ENCODE peak calls at places on chromosomes 4 and X, in eight cellular contexts. One of them, this sample, is unnamed.

GRCh38 chrX:31706456-31706855 is 634.6 kb upstream of the FTHL17 start:
- DNase-seq in astrocyte: peak; percentile 22
- DNase-seq in AG10803: no peak
- DNase-seq in fibroblast of pulmonary artery: peak; percentile 16
- DNase-seq in tibial artery: no peak
- DNase-seq in lower lobe of right lung: no peak
- DNase-seq in GM23338: no peak
- DNase-seq in AG04449: no peak
- DNase-seq in this sample: no peak

GRCh38 chrX:131703646-131704045 is 159.8 kb downstream of the OR13H1 start:
- DNase-seq in fibroblast of pulmonary artery: no peak
- DNase-seq in astrocyte: peak; percentile 3
- DNase-seq in tibial artery: no peak
- DNase-seq in AG04449: no peak
- DNase-seq in lower lobe of right lung: no peak
- DNase-seq in AG10803: no peak
- DNase-seq in GM23338: no peak
- DNase-seq in this sample: no peak

GRCh38 chrX:108071578-108071977 is 19.8 kb downstream of the PSMD10 start:
- DNase-seq in AG04449: no peak
- DNase-seq in astrocyte: no peak
- DNase-seq in AG10803: no peak
- DNase-seq in fibroblast of pulmonary artery: no peak
- DNase-seq in tibial artery: no peak
- DNase-seq in GM23338: no peak
- DNase-seq in lower lobe of right lung: no peak
- DNase-seq in this sample: no peak

GRCh38 chr4:48635310-48635709 is 144.8 kb downstream of the FRYL start:
- DNase-seq in lower lobe of right lung: no peak
- DNase-seq in AG10803: peak; percentile 59
- DNase-seq in fibroblast of pulmonary artery: no peak
- DNase-seq in GM23338: no peak
- DNase-seq in AG04449: no peak
- DNase-seq in astrocyte: peak; percentile 53
- DNase-seq in tibial artery: no peak
- DNase-seq in this sample: peak; percentile 14

GRCh38 chr4:168551945-168552695 is 55.3 kb downstream of the PALLD start:
- DNase-seq in tibial artery: no peak
- DNase-seq in astrocyte: no peak
- DNase-seq in GM23338: peak; percentile 70
- DNase-seq in AG10803: no peak
- DNase-seq in AG04449: no peak
- DNase-seq in lower lobe of right lung: no peak
- DNase-seq in fibroblast of pulmonary artery: no peak
- DNase-seq in this sample: peak; percentile 16

GRCh38 chr4:161332696-161333095 is 831.1 kb downstream of the FSTL5 start:
- DNase-seq in lower lobe of right lung: no peak
- DNase-seq in astrocyte: no peak
- DNase-seq in AG04449: no peak
- DNase-seq in GM23338: no peak
- DNase-seq in fibroblast of pulmonary artery: no peak
- DNase-seq in tibial artery: no peak
- DNase-seq in AG10803: no peak
- DNase-seq in this sample: no peak

GRCh38 chr4:85610450-85610849 is 135.5 kb downstream of the ARHGAP24 start:
- DNase-seq in fibroblast of pulmonary artery: no peak
- DNase-seq in lower lobe of right lung: no peak
- DNase-seq in AG10803: no peak
- DNase-seq in GM23338: no peak
- DNase-seq in astrocyte: no peak
- DNase-seq in tibial artery: no peak
- DNase-seq in AG04449: no peak
- DNase-seq in this sample: no peak

GRCh38 chrX:10106801-10107200 is 50.0 kb upstream of the CLCN4 start:
- DNase-seq in AG04449: no peak
- DNase-seq in lower lobe of right lung: no peak
- DNase-seq in AG10803: no peak
- DNase-seq in astrocyte: no peak
- DNase-seq in tibial artery: no peak
- DNase-seq in fibroblast of pulmonary artery: no peak
- DNase-seq in GM23338: no peak
- DNase-seq in this sample: no peak

GRCh38 chr4:113069212-113069892 is 19.9 kb downstream of the ANK2 start:
- DNase-seq in AG04449: no peak
- DNase-seq in lower lobe of right lung: no peak
- DNase-seq in AG10803: no peak
- DNase-seq in fibroblast of pulmonary artery: no peak
- DNase-seq in GM23338: no peak
- DNase-seq in astrocyte: no peak
- DNase-seq in tibial artery: no peak
- DNase-seq in this sample: no peak

GRCh38 chr4:7894677-7895181 is 44.9 kb downstream of the AFAP1 start:
- DNase-seq in GM23338: no peak
- DNase-seq in tibial artery: no peak
- DNase-seq in astrocyte: no peak
- DNase-seq in AG04449: no peak
- DNase-seq in fibroblast of pulmonary artery: no peak
- DNase-seq in lower lobe of right lung: no peak
- DNase-seq in AG10803: no peak
- DNase-seq in this sample: no peak

GRCh38 chr4:32841217-32841616 is 2121.0 kb downstream of the PCDH7 start:
- DNase-seq in tibial artery: no peak
- DNase-seq in AG10803: no peak
- DNase-seq in astrocyte: no peak
- DNase-seq in fibroblast of pulmonary artery: no peak
- DNase-seq in GM23338: no peak
- DNase-seq in lower lobe of right lung: no peak
- DNase-seq in AG04449: no peak
- DNase-seq in this sample: no peak

GRCh38 chr4:30744957-30745640 is 24.9 kb downstream of the PCDH7 start:
- DNase-seq in tibial artery: no peak
- DNase-seq in AG04449: no peak
- DNase-seq in astrocyte: peak; percentile 50
- DNase-seq in AG10803: no peak
- DNase-seq in fibroblast of pulmonary artery: peak; percentile 57
- DNase-seq in lower lobe of right lung: no peak
- DNase-seq in GM23338: no peak
- DNase-seq in this sample: peak; percentile 56

GRCh38 chrX:13283968-13284914 is 35.6 kb downstream of the ATXN3L start:
- DNase-seq in AG10803: peak; percentile 83
- DNase-seq in tibial artery: no peak
- DNase-seq in AG04449: no peak
- DNase-seq in fibroblast of pulmonary artery: peak; percentile 79
- DNase-seq in astrocyte: peak; percentile 90
- DNase-seq in lower lobe of right lung: no peak
- DNase-seq in GM23338: peak; percentile 23
- DNase-seq in this sample: peak; percentile 86

GRCh38 chr4:154818230-154818629 is 37.2 kb downstream of the RBM46 start:
- DNase-seq in lower lobe of right lung: no peak
- DNase-seq in AG04449: no peak
- DNase-seq in fibroblast of pulmonary artery: no peak
- DNase-seq in astrocyte: no peak
- DNase-seq in AG10803: no peak
- DNase-seq in tibial artery: no peak
- DNase-seq in GM23338: no peak
- DNase-seq in this sample: no peak

GRCh38 chrX:41442824-41443560 is 4.2 kb upstream of the NYX start:
- DNase-seq in tibial artery: no peak
- DNase-seq in fibroblast of pulmonary artery: no peak
- DNase-seq in AG04449: no peak
- DNase-seq in AG10803: no peak
- DNase-seq in GM23338: peak; percentile 41
- DNase-seq in lower lobe of right lung: no peak
- DNase-seq in astrocyte: no peak
- DNase-seq in this sample: no peak

GRCh38 chr4:90845777-90846176 is 718.6 kb downstream of the CCSER1 start:
- DNase-seq in astrocyte: peak; percentile 6
- DNase-seq in AG04449: no peak
- DNase-seq in AG10803: no peak
- DNase-seq in fibroblast of pulmonary artery: peak; percentile 44
- DNase-seq in lower lobe of right lung: no peak
- DNase-seq in tibial artery: no peak
- DNase-seq in GM23338: no peak
- DNase-seq in this sample: no peak

GRCh38 chrX:141903400-141904155 is at the start of gene MAGEC1:
- DNase-seq in lower lobe of right lung: no peak
- DNase-seq in GM23338: no peak
- DNase-seq in fibroblast of pulmonary artery: no peak
- DNase-seq in AG10803: no peak
- DNase-seq in astrocyte: no peak
- DNase-seq in tibial artery: no peak
- DNase-seq in AG04449: no peak
- DNase-seq in this sample: no peak

DNA sequence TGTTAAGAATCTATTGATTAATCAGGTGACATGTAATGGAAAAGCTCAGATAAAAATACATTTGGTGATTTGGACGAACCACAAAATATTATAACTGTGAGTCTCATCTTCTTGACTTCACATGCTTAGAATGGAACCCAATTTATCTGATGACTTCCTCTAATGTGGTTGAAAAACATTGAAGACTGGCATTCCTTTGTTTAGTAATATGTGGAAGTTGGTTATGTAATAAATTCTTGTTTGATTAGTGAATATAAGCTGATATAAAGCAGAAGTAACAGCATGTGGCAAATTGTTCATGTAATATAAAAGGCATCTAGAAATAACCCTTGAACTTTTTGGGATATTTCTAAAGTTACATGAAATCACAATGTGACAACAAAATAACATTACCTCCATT is 9.7 kb downstream of the GIMD1 start:
- DNase-seq in astrocyte: peak; percentile 90
- DNase-seq in GM23338: no peak
- DNase-seq in tibial artery: no peak
- DNase-seq in AG10803: peak; percentile 92
- DNase-seq in lower lobe of right lung: no peak
- DNase-seq in AG04449: peak; percentile 41
- DNase-seq in fibroblast of pulmonary artery: peak; percentile 57
- DNase-seq in this sample: peak; percentile 60
- H3K4me3 ChIP-seq in astrocyte: no peak overlapping the region
- H3K4me3 ChIP-seq in GM23338: no peak overlapping the region
- H3K4me3 ChIP-seq in tibial artery: no peak overlapping the region
- H3K4me3 ChIP-seq in AG10803: no peak overlapping the region
- H3K4me3 ChIP-seq in lower lobe of right lung: no peak overlapping the region
- H3K4me3 ChIP-seq in AG04449: no peak overlapping the region
- H3K4me3 ChIP-seq in fibroblast of pulmonary artery: no peak overlapping the region
- H3K4me3 ChIP-seq in this sample: no peak overlapping the region

DNA sequence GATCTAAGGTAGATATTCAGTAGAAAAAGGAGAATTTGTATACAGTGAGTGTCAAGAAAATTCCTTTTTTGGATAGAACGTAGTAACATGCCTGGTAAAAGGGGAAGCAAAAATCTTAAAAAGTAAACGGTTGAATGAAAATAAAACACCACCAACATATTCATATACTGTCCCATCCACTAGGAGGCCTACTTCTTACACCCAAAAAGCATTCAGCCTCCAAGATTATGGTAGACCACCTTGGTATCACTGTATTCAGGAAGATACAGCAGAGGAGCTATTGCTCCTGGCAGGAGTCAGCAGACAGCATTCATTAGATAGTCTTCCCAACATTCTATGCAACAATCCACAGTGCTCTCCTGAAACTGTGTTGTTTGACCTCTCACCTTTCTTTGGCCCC is 274.6 kb upstream of the MAGEB2 start:
- DNase-seq in astrocyte: no peak
- DNase-seq in GM23338: peak; percentile 3
- DNase-seq in lower lobe of right lung: no peak
- DNase-seq in AG10803: no peak
- DNase-seq in AG04449: no peak
- DNase-seq in fibroblast of pulmonary artery: no peak
- DNase-seq in tibial artery: no peak
- DNase-seq in this sample: no peak
- TF ChIP-seq CTCF in astrocyte: no peak
- TF ChIP-seq CTCF in GM23338: peak; percentile 23
- TF ChIP-seq CTCF in lower lobe of right lung: no peak
- TF ChIP-seq CTCF in AG10803: no peak
- TF ChIP-seq CTCF in AG04449: no peak
- TF ChIP-seq CTCF in fibroblast of pulmonary artery: no peak
- TF ChIP-seq CTCF in tibial artery: no peak
- TF ChIP-seq CTCF in this sample: no peak

GRCh38 chrX:8730812-8731578 is 942 bp downstream of the ANOS1 start:
- DNase-seq in AG10803: no peak
- DNase-seq in lower lobe of right lung: no peak
- DNase-seq in fibroblast of pulmonary artery: no peak
- DNase-seq in AG04449: no peak
- DNase-seq in tibial artery: no peak
- DNase-seq in astrocyte: no peak
- DNase-seq in GM23338: peak; percentile 25
- DNase-seq in this sample: no peak
- H3K4me3 ChIP-seq in AG10803: no peak overlapping the region
- H3K4me3 ChIP-seq in lower lobe of right lung: peak overlapping the region; percentile 54
- H3K4me3 ChIP-seq in fibroblast of pulmonary artery: peak overlapping the region; percentile 31
- H3K4me3 ChIP-seq in AG04449: no peak overlapping the region
- H3K4me3 ChIP-seq in tibial artery: peak overlapping the region; percentile 58
- H3K4me3 ChIP-seq in astrocyte: peak overlapping the region; percentile 51
- H3K4me3 ChIP-seq in GM23338: peak overlapping the region; percentile 76
- H3K4me3 ChIP-seq in this sample: no peak overlapping the region

GRCh38 chrX:80808160-80808735 is 1.4 kb downstream of the BRWD3 start:
- DNase-seq in astrocyte: peak; percentile 55
- DNase-seq in fibroblast of pulmonary artery: peak; percentile 75
- DNase-seq in lower lobe of right lung: peak; percentile 79
- DNase-seq in AG04449: peak; percentile 23
- DNase-seq in AG10803: peak; percentile 65
- DNase-seq in GM23338: peak; percentile 67
- DNase-seq in tibial artery: peak; percentile 89
- DNase-seq in this sample: peak; percentile 78

GRCh38 chrX:80816051-80816450 is 6.4 kb upstream of the BRWD3 start:
- DNase-seq in fibroblast of pulmonary artery: no peak
- DNase-seq in AG10803: no peak
- DNase-seq in lower lobe of right lung: no peak
- DNase-seq in tibial artery: no peak
- DNase-seq in GM23338: peak; percentile 22
- DNase-seq in astrocyte: no peak
- DNase-seq in AG04449: no peak
- DNase-seq in this sample: no peak

GRCh38 chrX:80810365-80810978 is 795 bp upstream of the BRWD3 start:
- DNase-seq in tibial artery: no peak
- DNase-seq in AG10803: peak; percentile 0
- DNase-seq in lower lobe of right lung: no peak
- DNase-seq in astrocyte: no peak
- DNase-seq in GM23338: no peak
- DNase-seq in AG04449: no peak
- DNase-seq in fibroblast of pulmonary artery: no peak
- DNase-seq in this sample: peak; percentile 12

GRCh38 chrX:80808854-80809493 is 703 bp downstream of the BRWD3 start:
- DNase-seq in AG10803: peak; percentile 2
- DNase-seq in tibial artery: peak; percentile 64
- DNase-seq in fibroblast of pulmonary artery: no peak
- DNase-seq in AG04449: no peak
- DNase-seq in astrocyte: no peak
- DNase-seq in lower lobe of right lung: no peak
- DNase-seq in GM23338: peak; percentile 32
- DNase-seq in this sample: no peak

DNA sequence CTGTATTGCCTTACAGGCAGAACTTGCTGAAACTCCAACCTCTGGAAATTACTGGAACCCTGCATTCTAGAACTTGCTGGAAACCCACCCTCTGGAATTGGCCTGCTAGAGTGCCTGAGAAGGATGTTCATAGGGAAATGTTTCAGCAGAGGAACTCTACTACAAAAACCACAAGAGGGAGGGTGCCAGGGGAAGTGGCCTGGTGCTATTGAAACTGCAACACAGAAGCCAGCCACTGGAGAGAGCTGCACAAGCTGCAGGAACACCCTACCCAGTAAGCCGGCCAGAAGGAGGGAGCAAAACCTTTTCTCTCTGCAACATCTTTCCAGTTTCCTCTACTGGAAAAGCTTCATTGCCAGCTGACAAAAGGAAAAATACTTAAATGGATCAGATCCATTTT is 2.5 kb upstream of the BRWD3 start:
- DNase-seq in lower lobe of right lung: peak; percentile 49
- DNase-seq in fibroblast of pulmonary artery: peak; percentile 64
- DNase-seq in AG10803: peak; percentile 43
- DNase-seq in astrocyte: peak; percentile 28
- DNase-seq in GM23338: peak; percentile 75
- DNase-seq in AG04449: no peak
- DNase-seq in tibial artery: no peak
- DNase-seq in this sample: peak; percentile 50
- TF ChIP-seq CTCF in lower lobe of right lung: no peak
- TF ChIP-seq CTCF in fibroblast of pulmonary artery: peak; percentile 41
- TF ChIP-seq CTCF in AG10803: peak; percentile 31
- TF ChIP-seq CTCF in astrocyte: no peak
- TF ChIP-seq CTCF in GM23338: peak; percentile 18
- TF ChIP-seq CTCF in AG04449: peak; percentile 16
- TF ChIP-seq CTCF in tibial artery: no peak
- TF ChIP-seq CTCF in this sample: peak; percentile 33